ENCODE peak calls at places on chromosomes 12 and 14, in eight cellular contexts. J, T, W, K, R, O, F and N are unnamed samples.

GRCh38 chr12:63301311-63301710 is 150.3 kb upstream of the AVPR1A start:
- DNase-seq in J (no peak), T (no peak), W (no peak), K (no peak), R (no peak), O (no peak), F (no peak), N (no peak)

GRCh38 chr14:104471114-104471513 is 108.5 kb upstream of the C14orf180 start:
- DNase-seq in J (no peak), T (no peak), W (no peak), K (no peak), R (no peak), O (no peak), F (no peak), N (no peak)

GRCh38 chr14:82075566-82075965 is 541.9 kb upstream of the SEL1L start:
- DNase-seq in J (peak; percentile 84), T (no peak), W (no peak), K (no peak), R (peak; percentile 74), O (no peak), F (no peak), N (peak; percentile 3)

GRCh38 chr12:27436029-27436428 is 10.5 kb upstream of the SMCO2 start:
- DNase-seq in J (no peak), T (no peak), W (no peak), K (no peak), R (no peak), O (no peak), F (no peak), N (peak; percentile 41)

GRCh38 chr12:74889563-74890236 is 319.9 kb downstream of the KCNC2 start:
- DNase-seq in J (no peak), T (no peak), W (no peak), K (peak; percentile 21), R (no peak), O (no peak), F (no peak), N (peak; percentile 75)

GRCh38 chr12:106149096-106149784 is 10.5 kb upstream of the NUAK1 start:
- DNase-seq in J (no peak), T (no peak), W (no peak), K (no peak), R (no peak), O (no peak), F (peak; percentile 34), N (peak; percentile 32)

GRCh38 chr12:131816495-131816894 is 11.7 kb upstream of the MMP17 start:
- DNase-seq in J (no peak), T (no peak), W (no peak), K (no peak), R (no peak), O (no peak), F (no peak), N (no peak)

GRCh38 chr12:91877461-91878230 is 268.0 kb downstream of the BTG1 start:
- DNase-seq in J (no peak), T (peak; percentile 34), W (no peak), K (no peak), R (no peak), O (peak; percentile 43), F (no peak), N (no peak)

GRCh38 chr14:67532998-67533753 is at the start of gene PLEKHH1:
- DNase-seq in J (peak; percentile 75), T (peak; percentile 20), W (peak; percentile 74), K (peak; percentile 91), R (peak; percentile 82), O (peak; percentile 65), F (peak; percentile 88), N (peak; percentile 76)

GRCh38 chr14:85333313-85333712 is 196.6 kb upstream of the FLRT2 start:
- DNase-seq in J (no peak), T (no peak), W (no peak), K (peak; percentile 12), R (no peak), O (no peak), F (no peak), N (peak; percentile 84)

GRCh38 chr14:67232631-67233030 is 8.6 kb upstream of the PALS1 start:
- DNase-seq in J (no peak), T (no peak), W (no peak), K (no peak), R (no peak), O (no peak), F (no peak), N (no peak)

GRCh38 chr14:56918849-56919574 is 108.7 kb upstream of the OTX2 start:
- DNase-seq in J (no peak), T (no peak), W (no peak), K (no peak), R (no peak), O (no peak), F (no peak), N (no peak)

GRCh38 chr12:10361622-10362021 is 28.2 kb downstream of the KLRK1 start:
- DNase-seq in J (no peak), T (no peak), W (no peak), K (no peak), R (no peak), O (no peak), F (no peak), N (no peak)

GRCh38 chr12:20593611-20594010 is 101.5 kb upstream of the SLCO1C1 start:
- DNase-seq in J (no peak), T (no peak), W (no peak), K (no peak), R (no peak), O (no peak), F (no peak), N (no peak)

GRCh38 chr14:22319526-22320352 is 269.3 kb downstream of the DAD1 start:
- DNase-seq in J (peak; percentile 40), T (peak; percentile 1), W (peak; percentile 52), K (peak; percentile 21), R (no peak), O (no peak), F (peak; percentile 45), N (peak; percentile 48)

GRCh38 chr14:37116933-37117844 is 55.2 kb downstream of the SLC25A21 start:
- DNase-seq in J (no peak), T (no peak), W (peak; percentile 0), K (peak; percentile 18), R (no peak), O (no peak), F (no peak), N (peak; percentile 64)

GRCh38 chr12:48816148-48816854 is 2.0 kb upstream of the CACNB3 start:
- DNase-seq in J (no peak), T (no peak), W (no peak), K (no peak), R (no peak), O (no peak), F (peak; percentile 69), N (no peak)

GRCh38 chr14:70716958-70717357 is 75.2 kb downstream of the TTC9 start:
- DNase-seq in J (no peak), T (no peak), W (no peak), K (no peak), R (no peak), O (no peak), F (no peak), N (no peak)

GRCh38 chr12:59182191-59182590 is 261.9 kb upstream of the LRIG3 start:
- DNase-seq in J (no peak), T (no peak), W (no peak), K (no peak), R (no peak), O (peak; percentile 17), F (no peak), N (no peak)

GRCh38 chr14:36944307-36945010 is 227.9 kb downstream of the SLC25A21 start:
- DNase-seq in J (no peak), T (no peak), W (no peak), K (peak; percentile 19), R (no peak), O (no peak), F (no peak), N (peak; percentile 45)

GRCh38 chr12:49703647-49704137 is 3.5 kb downstream of the FMNL3 start:
- DNase-seq in J (no peak), T (peak; percentile 16), W (no peak), K (peak; percentile 45), R (no peak), O (peak; percentile 61), F (peak; percentile 8), N (peak; percentile 88)

GRCh38 chr12:113361574-113362370 is 3.4 kb downstream of the PLBD2 start:
- DNase-seq in J (no peak), T (no peak), W (no peak), K (no peak), R (no peak), O (no peak), F (no peak), N (no peak)

GRCh38 chr12:121797937-121798801 is 4.7 kb upstream of the RHOF start:
- DNase-seq in J (no peak), T (no peak), W (peak; percentile 97), K (no peak), R (peak; percentile 77), O (no peak), F (peak; percentile 87), N (no peak)

GRCh38 chr12:132754555-132754954 is 7.1 kb downstream of the ANKLE2 start:
- DNase-seq in J (no peak), T (no peak), W (no peak), K (no peak), R (no peak), O (no peak), F (no peak), N (no peak)

GRCh38 chr14:102554835-102555819 is 37.3 kb upstream of the RCOR1 start:
- DNase-seq in J (peak; percentile 75), T (peak; percentile 42), W (peak; percentile 62), K (peak; percentile 67), R (peak; percentile 81), O (peak; percentile 69), F (peak; percentile 64), N (no peak)

GRCh38 chr14:75258079-75258802 is 20.4 kb upstream of the FOS start:
- DNase-seq in J (no peak), T (no peak), W (no peak), K (no peak), R (no peak), O (no peak), F (peak; percentile 61), N (no peak)

GRCh38 chr14:64673748-64674147 is 30.5 kb upstream of the PLEKHG3 start:
- DNase-seq in J (no peak), T (no peak), W (no peak), K (no peak), R (no peak), O (peak; percentile 46), F (no peak), N (peak; percentile 36)

GRCh38 chr14:90383731-90384542 is 12.9 kb upstream of the CALM1 start:
- DNase-seq in J (peak; percentile 64), T (peak; percentile 47), W (peak; percentile 76), K (peak; percentile 22), R (peak; percentile 76), O (peak; percentile 71), F (peak; percentile 65), N (no peak)

GRCh38 chr12:78146365-78146772 is 315.7 kb downstream of the NAV3 start:
- DNase-seq in J (no peak), T (no peak), W (peak; percentile 22), K (peak; percentile 6), R (no peak), O (no peak), F (no peak), N (peak; percentile 2)

GRCh38 chr14:80304125-80304766 is 92.9 kb upstream of the DIO2 start:
- DNase-seq in J (no peak), T (no peak), W (no peak), K (no peak), R (no peak), O (no peak), F (no peak), N (no peak)